ENCODE peak calls at places on chromosome 19, in five cellular contexts. U is A172, W is Caco-2, V is WTC11, J is A549. X is an unnamed sample.

GRCh38 chr19:14149509-14149994 is 13.2 kb upstream of the ASF1B start:
- DNase-seq in W (no peak), V (no peak), J (no peak), U (no peak), X (no peak)

GRCh38 chr19:14366529-14366928 is 14.7 kb upstream of the ADGRE5 start:
- DNase-seq in W (peak; percentile 88), V (peak; percentile 89), U (peak; percentile 84), J (no peak), X (no peak)

GRCh38 chr19:35069706-35070105 is 28.2 kb downstream of the HPN start:
- DNase-seq in U (no peak), V (no peak), J (no peak), W (no peak), X (no peak)

GRCh38 chr19:15244808-15245207 is 12.6 kb upstream of the EPHX3 start:
- DNase-seq in J (no peak), W (no peak), V (no peak), U (no peak), X (no peak)

GRCh38 chr19:1369214-1369805 is 14.4 kb upstream of the NDUFS7 start:
- DNase-seq in J (no peak), V (no peak), U (no peak), W (no peak), X (no peak)

GRCh38 chr19:31351212-31352193 is 2.3 kb upstream of the TSHZ3 start:
- DNase-seq in U (peak; percentile 40), W (no peak), V (no peak), J (peak; percentile 46), X (peak; percentile 51)

GRCh38 chr19:6721113-6721474 is 644 bp upstream of the C3 start:
- DNase-seq in J (no peak), V (no peak), W (no peak), U (no peak), X (no peak)

GRCh38 chr19:45558399-45558878 is 26.2 kb downstream of the OPA3 start:
- DNase-seq in W (peak; percentile 61), U (no peak), V (peak; percentile 78), J (peak; percentile 81), X (peak; percentile 65)

GRCh38 chr19:36604656-36605100 is 435 bp upstream of the ZNF382 start:
- DNase-seq in U (peak; percentile 32), W (no peak), V (peak; percentile 26), J (no peak), X (peak; percentile 76)

GRCh38 chr19:4415352-4415751 is 12.9 kb downstream of the CHAF1A start:
- DNase-seq in W (no peak), U (no peak), V (no peak), J (no peak), X (no peak)

GRCh38 chr19:19459707-19460251 is 54.3 kb downstream of the GATAD2A start:
- DNase-seq in V (no peak), W (no peak), J (no peak), U (peak; percentile 83), X (no peak)

GRCh38 chr19:44576843-44577565 is 36.4 kb upstream of the IGSF23 start:
- DNase-seq in U (peak; percentile 74), W (peak; percentile 78), J (peak; percentile 65), V (peak; percentile 64), X (no peak)

GRCh38 chr19:46296722-46297431 is at the start of gene HIF3A:
- DNase-seq in W (no peak), J (no peak), V (peak; percentile 93), U (no peak), X (peak; percentile 87)

GRCh38 chr19:33622505-33622808 is 704 bp downstream of the CHST8 start:
- DNase-seq in W (no peak), V (peak; percentile 28), U (no peak), J (no peak), X (no peak)

GRCh38 chr19:10518444-10519361 is 1.5 kb upstream of the S1PR5 start:
- DNase-seq in J (no peak), V (peak; percentile 45), U (no peak), W (no peak), X (no peak)

GRCh38 chr19:45097776-45098520 is 5.0 kb downstream of the PPP1R37 start:
- DNase-seq in W (peak; percentile 68), V (no peak), J (peak; percentile 95), U (peak; percentile 91), X (no peak)

GRCh38 chr19:39546599-39546998 is 6.6 kb upstream of the EID2 start:
- DNase-seq in J (no peak), U (no peak), V (no peak), W (no peak), X (no peak)

GRCh38 chr19:35344511-35345031 is 3.1 kb upstream of the FFAR1 start:
- DNase-seq in J (no peak), V (no peak), W (peak; percentile 27), U (no peak), X (no peak)

GRCh38 chr19:46896076-46896794 is 35.4 kb downstream of the ARHGAP35 start:
- DNase-seq in V (no peak), W (no peak), U (no peak), J (no peak), X (no peak)

GRCh38 chr19:1223018-1223855 is 14.6 kb downstream of the CBARP start:
- DNase-seq in W (no peak), V (peak; percentile 78), U (peak; percentile 75), J (no peak), X (peak; percentile 81)

GRCh38 chr19:8445488-8446001 is 770 bp downstream of the HNRNPM start:
- DNase-seq in J (no peak), U (peak; percentile 10), W (peak; percentile 53), V (peak; percentile 50), X (peak; percentile 60)

GRCh38 chr19:6521718-6522646 is 8.8 kb upstream of the TNFSF9 start:
- DNase-seq in V (no peak), U (peak; percentile 67), W (no peak), J (no peak), X (no peak)